ENCODE peak calls at places on chromosomes 5 and 9, in eight cellular contexts. D is GM12891, Y is tibial nerve, P is K562, W is HCT116, E is body of pancreas, X is H54, C is A549. H is an unnamed sample.

GRCh38 chr5:8730194-8730593 is 815.7 kb downstream of the SEMA5A start:
- DNase-seq in D (no peak), Y (no peak), P (no peak), W (no peak), E (no peak), X (no peak), C (no peak), H (no peak)

GRCh38 chr9:112810696-112811490 is 60.3 kb downstream of the SNX30 start:
- DNase-seq in D (no peak), Y (no peak), P (peak; percentile 75), W (no peak), E (no peak), X (no peak), C (no peak), H (no peak)

GRCh38 chr5:76715734-76716455 is at the start of gene F2R:
- DNase-seq in D (peak; percentile 69), Y (no peak), P (peak; percentile 85), W (no peak), E (peak; percentile 35), X (peak; percentile 65), C (peak; percentile 69), H (peak; percentile 64)

GRCh38 chr5:27308151-27308550 is 269.8 kb upstream of the CDH9 start:
- DNase-seq in D (no peak), Y (no peak), P (no peak), W (no peak), E (no peak), X (peak; percentile 4), C (no peak), H (no peak)

GRCh38 chr5:176388003-176388340 is 426 bp downstream of the NOP16 start:
- DNase-seq in D (no peak), Y (no peak), P (peak; percentile 52), W (no peak), E (no peak), X (peak; percentile 45), C (peak; percentile 36), H (peak; percentile 64)

GRCh38 chr9:94922098-94922607 is 195.7 kb downstream of the AOPEP start:
- DNase-seq in D (no peak), Y (peak; percentile 46), P (no peak), W (no peak), E (peak; percentile 47), X (peak; percentile 81), C (peak; percentile 93), H (peak; percentile 6)

GRCh38 chr5:180306796-180307195 is 14.9 kb upstream of the MAPK9 start:
- DNase-seq in D (no peak), Y (no peak), P (no peak), W (no peak), E (no peak), X (no peak), C (no peak), H (no peak)

GRCh38 chr9:69044226-69045219 is 9.0 kb downstream of the FXN start:
- DNase-seq in D (no peak), Y (no peak), P (peak; percentile 17), W (no peak), E (no peak), X (peak; percentile 37), C (no peak), H (peak; percentile 2)

GRCh38 chr9:26637101-26637500 is 255.5 kb downstream of the CAAP1 start:
- DNase-seq in D (no peak), Y (no peak), P (no peak), W (no peak), E (no peak), X (no peak), C (no peak), H (no peak)

GRCh38 chr5:168727547-168728120 is 148.5 kb upstream of the PANK3 start:
- DNase-seq in D (no peak), Y (no peak), P (no peak), W (no peak), E (no peak), X (no peak), C (no peak), H (no peak)

GRCh38 chr5:54862036-54862435 is 123.4 kb downstream of the ESM1 start:
- DNase-seq in D (no peak), Y (no peak), P (peak; percentile 25), W (no peak), E (no peak), X (no peak), C (no peak), H (no peak)

GRCh38 chr9:33082135-33082534 is 5.7 kb upstream of the SMU1 start:
- DNase-seq in D (no peak), Y (no peak), P (no peak), W (no peak), E (no peak), X (no peak), C (no peak), H (no peak)

GRCh38 chr9:89179920-89180667 is 1.5 kb upstream of the SHC3 start:
- DNase-seq in D (no peak), Y (peak; percentile 90), P (peak; percentile 16), W (peak; percentile 83), E (peak; percentile 97), X (peak; percentile 98), C (peak; percentile 89), H (peak; percentile 96)
- TF ChIP-seq POLR2A in D (no peak), Y (peak; percentile 55), P (no peak), W (peak; percentile 53), E (peak; percentile 84), X (peak; percentile 28), C (peak; percentile 43), H (peak; percentile 79)

GRCh38 chr5:98927988-98928801 is 612 bp downstream of the CHD1 start:
- DNase-seq in D (peak; percentile 30), Y (peak; percentile 62), P (peak; percentile 67), W (no peak), E (peak; percentile 67), X (peak; percentile 42), C (peak; percentile 69), H (peak; percentile 61)
- TF ChIP-seq POLR2A in D (no peak), Y (peak; percentile 6), P (no peak), W (no peak), E (no peak), X (peak; percentile 5), C (no peak), H (no peak)

GRCh38 chr9:127767405-127767804 is 11.1 kb downstream of the SH2D3C start:
- DNase-seq in D (no peak), Y (no peak), P (no peak), W (no peak), E (no peak), X (no peak), C (no peak), H (no peak)

GRCh38 chr9:127767909-127768331 is 10.5 kb downstream of the SH2D3C start:
- DNase-seq in D (no peak), Y (no peak), P (no peak), W (no peak), E (no peak), X (no peak), C (no peak), H (no peak)

GRCh38 chr9:127769985-127770904 is 8.2 kb downstream of the SH2D3C start:
- DNase-seq in D (no peak), Y (no peak), P (no peak), W (no peak), E (no peak), X (no peak), C (no peak), H (peak; percentile 48)

GRCh38 chr9:127769101-127769500 is 9.4 kb downstream of the SH2D3C start:
- DNase-seq in D (no peak), Y (no peak), P (no peak), W (no peak), E (no peak), X (no peak), C (no peak), H (no peak)

GRCh38 chr9:127768666-127769065 is 9.8 kb downstream of the SH2D3C start:
- DNase-seq in D (no peak), Y (no peak), P (no peak), W (no peak), E (no peak), X (no peak), C (no peak), H (no peak)
- TF ChIP-seq POLR2A in D (no peak), Y (no peak), P (no peak), W (no peak), E (no peak), X (no peak), C (no peak), H (no peak)

GRCh38 chr5:35183243-35183955 is 46.9 kb downstream of the PRLR start:
- DNase-seq in D (peak; percentile 19), Y (peak; percentile 29), P (peak; percentile 34), W (peak; percentile 10), E (peak; percentile 79), X (peak; percentile 49), C (peak; percentile 43), H (peak; percentile 75)

GRCh38 chr5:35182541-35183242 is 47.6 kb downstream of the PRLR start:
- DNase-seq in D (no peak), Y (no peak), P (no peak), W (no peak), E (no peak), X (no peak), C (no peak), H (no peak)

GRCh38 chr5:35188041-35188457 is 42.2 kb downstream of the PRLR start:
- DNase-seq in D (no peak), Y (no peak), P (no peak), W (no peak), E (peak; percentile 74), X (no peak), C (no peak), H (no peak)

GRCh38 chr5:35185518-35185917 is 44.8 kb downstream of the PRLR start:
- DNase-seq in D (no peak), Y (no peak), P (no peak), W (no peak), E (peak; percentile 37), X (no peak), C (no peak), H (no peak)

DNA sequence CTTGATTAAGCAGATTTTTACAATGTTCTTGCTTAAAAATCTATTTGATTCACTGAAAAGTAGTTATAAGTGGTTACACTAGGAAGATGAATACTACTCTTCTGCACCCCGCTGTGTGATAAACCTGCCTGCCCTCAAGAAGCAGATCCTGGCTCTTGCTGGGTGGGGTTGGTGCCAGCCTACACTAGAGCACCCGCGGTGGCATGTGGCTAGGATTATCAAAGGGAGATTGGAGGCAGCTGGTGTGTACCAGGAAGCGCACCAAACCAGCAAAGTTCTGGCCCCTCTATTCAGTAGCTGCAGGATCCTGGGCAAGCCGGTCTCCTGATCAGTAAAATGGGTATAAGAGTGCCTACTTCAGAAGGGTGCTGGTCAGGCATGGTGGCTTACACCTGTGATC is 43.5 kb downstream of the PRLR start:
- DNase-seq in D (no peak), Y (no peak), P (no peak), W (no peak), E (peak; percentile 32), X (no peak), C (no peak), H (no peak)
- TF ChIP-seq POLR2A in D (no peak), Y (no peak), P (no peak), W (no peak), E (no peak), X (no peak), C (no peak), H (no peak)

GRCh38 chr9:132944294-132945185 is at the start of gene TSC1:
- DNase-seq in D (peak; percentile 90), Y (peak; percentile 93), P (peak; percentile 95), W (peak; percentile 86), E (peak; percentile 97), X (peak; percentile 88), C (peak; percentile 96), H (peak; percentile 95)
- TF ChIP-seq POLR2A in D (peak; percentile 83), Y (peak; percentile 80), P (peak; percentile 86), W (peak; percentile 15), E (peak; percentile 78), X (peak; percentile 69), C (peak; percentile 83), H (peak; percentile 35)